ENCODE peak calls at places on chromosomes 16 and 17, in five cellular contexts. F is non-pigmented ciliary epithelial cell; J is HT1080; W is stimulated activated CD8-positive, alpha-beta memory T cell treated with anti-CD3 and anti-CD28 coated beads, Interleukin-2, amount 100 ng/mL, for 1 hour; B is GM13976. E is an unnamed sample.

GRCh38 chr17:80666867-80667266 is 122.2 kb downstream of the RPTOR start:
- DNase-seq in F (no peak), J (no peak), W (no peak), B (no peak), E (no peak)

GRCh38 chr16:67562918-67563707 is 787 bp downstream of the CTCF start:
- DNase-seq in F (no peak), J (peak), W (peak), B (peak), E (peak)

GRCh38 chr17:74569392-74570003 is 2.2 kb upstream of the CD300H start:
- DNase-seq in F (peak), J (peak), W (no peak), B (no peak), E (no peak)

GRCh38 chr17:83199500-83200201 is 120.2 kb downstream of the METRNL start:
- DNase-seq in F (no peak), J (peak), W (peak), B (no peak), E (peak)

GRCh38 chr16:82769845-82770244 is 143.1 kb downstream of the CDH13 start:
- DNase-seq in F (no peak), J (no peak), W (no peak), B (no peak), E (no peak)

GRCh38 chr16:75420987-75421819 is 12.1 kb downstream of the CFDP1 start:
- DNase-seq in F (no peak), J (peak), W (no peak), B (no peak), E (no peak)

GRCh38 chr17:82231312-82231561 is 2.4 kb downstream of the SLC16A3 start:
- DNase-seq in F (no peak), J (no peak), W (no peak), B (no peak), E (no peak)

GRCh38 chr17:8244768-8245167 is 3.1 kb downstream of the CTC1 start:
- DNase-seq in F (no peak), J (no peak), W (no peak), B (no peak), E (no peak)

GRCh38 chr17:48732688-48733629 is 4.4 kb upstream of the HOXB13 start:
- DNase-seq in F (no peak), J (no peak), W (no peak), B (no peak), E (no peak)

GRCh38 chr17:55726440-55726839 is 3.8 kb upstream of the TMEM100 start:
- DNase-seq in F (no peak), J (peak), W (no peak), B (no peak), E (no peak)

E was measured in GM06990.